ENCODE peak calls at places on chromosome 21, in four cellular contexts. V is activated T-helper 1 cell treated with Interleukin-2 at 50 U/mL for 16 hours, B is lower leg skin, T is COLO829. W is an unnamed sample.

GRCh38 chr21:39712976-39713375 is 32.0 kb upstream of the IGSF5 start:
- DNase-seq in V (no peak), B (peak), T (no peak), W (no peak)

GRCh38 chr21:34762761-34763160 is 94.0 kb downstream of the CLIC6 start:
- DNase-seq in V (no peak), B (no peak), T (no peak), W (no peak)

GRCh38 chr21:32022141-32022540 is 149.3 kb downstream of the HUNK start:
- DNase-seq in V (no peak), B (no peak), T (no peak), W (no peak)

GRCh38 chr21:43306911-43307676 is 119.8 kb downstream of the SIK1 start:
- DNase-seq in V (no peak), B (no peak), T (peak), W (no peak)

GRCh38 chr21:45207839-45208626 is 79.7 kb downstream of the POFUT2 start:
- DNase-seq in V (no peak), B (no peak), T (no peak), W (no peak)

GRCh38 chr21:39082656-39083376 is 100.4 kb downstream of the PSMG1 start:
- DNase-seq in V (no peak), B (no peak), T (no peak), W (no peak)

GRCh38 chr21:29271927-29272333 is 26.8 kb upstream of the BACH1 start:
- DNase-seq in V (no peak), B (no peak), T (no peak), W (no peak)

GRCh38 chr21:25496825-25497482 is 110.3 kb downstream of the MRPL39 start:
- DNase-seq in V (no peak), B (no peak), T (no peak), W (no peak)

GRCh38 chr21:33825898-33826297 is 89.7 kb downstream of the ATP5PO start:
- DNase-seq in V (no peak), B (no peak), T (no peak), W (no peak)

GRCh38 chr21:33712022-33712803 is 69.9 kb downstream of the ITSN1 start:
- DNase-seq in V (no peak), B (no peak), T (no peak), W (no peak)

GRCh38 chr21:44046734-44047133 is 34.6 kb downstream of the TRAPPC10 start:
- DNase-seq in V (no peak), B (no peak), T (no peak), W (no peak)

GRCh38 chr21:36749935-36750578 is 51.1 kb downstream of the SIM2 start:
- DNase-seq in V (no peak), B (no peak), T (no peak), W (no peak)

GRCh38 chr21:14382486-14382834 is 486 bp downstream of the HSPA13 start:
- DNase-seq in V (no peak), B (no peak), T (peak), W (no peak)

GRCh38 chr21:36859744-36860501 is 106.5 kb downstream of the HLCS start:
- DNase-seq in V (no peak), B (peak), T (peak), W (no peak)